ENCODE peak calls at places on chromosomes 13 and 19, in ten cellular contexts. U, D, T, H, Z, F, G, N, V and O are unnamed samples.

GRCh38 chr13:50126378-50127016 is 111.3 kb downstream of the KCNRG start:
- DNase-seq in U (no peak), Z (peak), T (peak), D (no peak), F (peak), V (peak), N (no peak), H (no peak), G (no peak), O (no peak)

GRCh38 chr13:97125810-97126738 is 96.1 kb upstream of the MBNL2 start:
- DNase-seq in U (no peak), V (no peak), D (no peak), G (no peak), T (peak), H (no peak), N (peak), F (no peak), Z (no peak), O (no peak)

GRCh38 chr13:33798023-33798422 is 19.9 kb upstream of the RFC3 start:
- DNase-seq in F (no peak), G (no peak), U (no peak), H (no peak), Z (no peak), N (no peak), T (no peak), V (no peak), D (no peak), O (no peak)

GRCh38 chr13:49248433-49249002 is 793 bp downstream of the CDADC1 start:
- DNase-seq in V (peak), Z (no peak), T (no peak), D (no peak), G (no peak), N (no peak), H (no peak), F (no peak), U (peak), O (no peak)

GRCh38 chr13:35838356-35838755 is 292.8 kb downstream of the DCLK1 start:
- DNase-seq in U (no peak), Z (no peak), D (no peak), V (peak), F (no peak), N (no peak), T (no peak), H (no peak), G (peak), O (no peak)

GRCh38 chr19:31096930-31097329 is 252.3 kb downstream of the TSHZ3 start:
- DNase-seq in D (no peak), G (no peak), V (no peak), N (no peak), U (no peak), F (no peak), T (no peak), Z (peak), H (no peak), O (no peak)

GRCh38 chr19:7924651-7925170 is 1.2 kb downstream of the CTXN1 start:
- DNase-seq in V (no peak), H (no peak), N (no peak), T (peak), G (no peak), F (peak), Z (no peak), D (no peak), U (no peak), O (no peak)

GRCh38 chr13:33615436-33615835 is 202.5 kb upstream of the RFC3 start:
- DNase-seq in F (no peak), U (no peak), H (no peak), Z (no peak), N (no peak), D (no peak), V (no peak), T (no peak), G (no peak), O (no peak)

GRCh38 chr19:29389495-29389894 is 136.3 kb upstream of the VSTM2B start:
- DNase-seq in T (no peak), H (no peak), D (no peak), F (no peak), G (no peak), Z (no peak), N (no peak), U (no peak), V (no peak), O (no peak)

GRCh38 chr13:46598140-46598819 is 45.3 kb downstream of the LRCH1 start:
- DNase-seq in G (no peak), Z (no peak), F (no peak), H (no peak), N (no peak), D (no peak), U (no peak), V (no peak), T (no peak), O (no peak)

GRCh38 chr19:45917421-45918091 is 3.0 kb upstream of the NANOS2 start:
- DNase-seq in V (no peak), H (no peak), Z (no peak), D (no peak), T (no peak), F (no peak), G (no peak), U (no peak), N (no peak), O (no peak)

DNA sequence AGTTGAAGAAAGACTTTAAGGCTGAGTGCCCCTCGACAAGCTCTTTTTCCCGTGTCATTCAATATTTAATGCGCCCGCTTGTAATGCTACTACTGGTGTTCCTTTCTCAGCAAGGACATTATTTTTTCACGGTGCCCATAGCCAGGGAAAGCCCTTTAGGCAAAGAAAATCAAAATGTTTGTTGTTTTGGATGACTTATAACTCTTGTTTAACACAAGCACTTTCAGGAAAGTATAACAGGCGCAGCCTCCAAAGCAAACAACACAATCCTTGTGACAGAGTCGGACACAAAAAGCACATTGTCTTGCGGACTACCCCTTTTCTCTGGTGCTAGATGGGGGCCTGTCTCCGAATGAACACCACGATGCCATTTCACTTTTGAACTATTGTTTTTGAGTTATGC is 12.4 kb downstream of the ZIC5 start:
- DNase-seq in T (no peak), F (peak), D (peak), G (no peak), Z (no peak), H (no peak), V (no peak), U (no peak), N (no peak), O (no peak)
- TF ChIP-seq POLR2AphosphoS5 in T (no peak), F (no peak), D (no peak), G (no peak), Z (no peak), H (no peak), V (no peak), U (no peak), N (no peak), O (no peak)

GRCh38 chr19:55344444-55344843 is 4.8 kb downstream of the KMT5C start:
- DNase-seq in Z (no peak), T (no peak), F (no peak), V (no peak), G (no peak), D (no peak), N (no peak), H (no peak), U (no peak), O (no peak)
- TF ChIP-seq CTCF in Z (no peak), T (no peak), F (peak), V (no peak), G (no peak), D (no peak), N (no peak), H (no peak), U (no peak), O (no peak)

DNA sequence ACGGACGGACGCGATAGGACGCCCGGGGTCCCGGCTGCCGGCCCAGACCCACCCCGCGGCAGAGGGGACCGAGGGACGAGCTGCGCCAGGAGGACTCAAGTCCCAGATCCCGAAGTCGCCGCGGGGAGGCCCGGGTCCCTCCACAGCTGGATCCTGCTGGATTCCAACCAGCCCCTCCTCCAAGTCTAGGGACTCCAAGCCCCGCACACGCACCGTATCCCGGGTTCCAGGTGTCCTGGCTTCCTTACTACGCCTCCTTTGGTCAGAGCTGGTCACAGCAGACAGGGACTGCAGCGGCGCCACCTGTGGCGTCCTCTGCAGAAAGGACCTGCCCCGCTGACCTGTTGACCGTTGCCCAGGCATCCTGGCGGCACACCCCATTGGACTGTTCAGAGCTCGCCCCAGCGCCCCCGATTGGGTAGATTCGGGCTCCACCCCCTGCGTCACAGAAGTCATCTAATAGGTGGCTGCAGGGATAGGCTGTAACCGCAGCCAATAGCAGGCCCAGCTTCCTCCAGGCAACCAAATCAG is 29.0 kb upstream of the ZNF709 start:
- DNase-seq in D (no peak), V (no peak), H (no peak), N (no peak), G (no peak), U (no peak), T (peak), Z (no peak), F (peak), O (no peak)
- TF ChIP-seq POLR2AphosphoS5 in D (no peak), V (no peak), H (no peak), N (no peak), G (no peak), U (no peak), T (no peak), Z (no peak), F (no peak), O (no peak)

DNA sequence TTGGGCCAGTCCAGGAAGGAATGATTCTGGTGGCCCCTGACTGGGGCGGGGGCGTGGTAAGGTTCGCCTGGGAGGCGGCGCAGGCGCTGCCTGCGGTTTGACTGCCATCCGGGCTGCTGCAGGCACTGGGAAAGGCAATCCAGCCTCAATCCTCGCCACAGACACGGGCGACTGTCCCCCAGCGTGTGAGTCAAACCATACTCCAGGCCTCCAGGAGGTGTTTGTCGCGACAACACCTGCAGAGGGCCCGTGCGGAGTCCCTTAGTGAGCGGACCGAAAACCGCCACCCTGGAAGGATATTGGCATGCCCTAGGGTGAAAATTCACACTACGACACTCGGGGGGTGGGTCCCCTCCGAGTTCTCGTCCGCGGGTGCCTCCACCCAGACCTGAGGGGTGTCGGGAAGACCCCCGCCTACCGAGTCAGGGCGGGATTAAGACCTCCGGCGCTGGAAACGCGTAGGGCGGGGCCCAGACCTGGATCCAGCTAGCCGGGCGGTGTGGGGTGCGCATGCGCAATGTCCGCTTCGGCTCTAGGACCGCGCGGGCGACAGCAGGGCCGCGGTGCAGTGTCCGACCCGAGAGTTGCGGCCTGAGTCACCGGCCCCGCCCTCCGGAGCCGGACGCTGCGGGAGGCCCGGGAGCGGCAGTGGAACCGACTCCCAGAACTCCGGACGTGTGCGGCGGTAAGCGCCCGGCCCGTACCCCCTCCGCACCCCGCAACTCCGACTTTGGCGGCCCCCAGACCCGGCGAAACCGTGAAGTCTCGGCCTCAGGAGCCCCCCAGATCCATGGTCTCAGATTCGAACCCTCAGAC is at the start of gene CAPNS1:
- DNase-seq in H (peak), G (peak), N (peak), Z (peak), D (peak), U (peak), V (peak), T (peak), F (peak), O (peak)
- TF ChIP-seq CTCF in H (no peak), G (peak), N (peak), Z (no peak), D (no peak), U (peak), V (no peak), T (no peak), F (no peak), O (no peak)

DNA sequence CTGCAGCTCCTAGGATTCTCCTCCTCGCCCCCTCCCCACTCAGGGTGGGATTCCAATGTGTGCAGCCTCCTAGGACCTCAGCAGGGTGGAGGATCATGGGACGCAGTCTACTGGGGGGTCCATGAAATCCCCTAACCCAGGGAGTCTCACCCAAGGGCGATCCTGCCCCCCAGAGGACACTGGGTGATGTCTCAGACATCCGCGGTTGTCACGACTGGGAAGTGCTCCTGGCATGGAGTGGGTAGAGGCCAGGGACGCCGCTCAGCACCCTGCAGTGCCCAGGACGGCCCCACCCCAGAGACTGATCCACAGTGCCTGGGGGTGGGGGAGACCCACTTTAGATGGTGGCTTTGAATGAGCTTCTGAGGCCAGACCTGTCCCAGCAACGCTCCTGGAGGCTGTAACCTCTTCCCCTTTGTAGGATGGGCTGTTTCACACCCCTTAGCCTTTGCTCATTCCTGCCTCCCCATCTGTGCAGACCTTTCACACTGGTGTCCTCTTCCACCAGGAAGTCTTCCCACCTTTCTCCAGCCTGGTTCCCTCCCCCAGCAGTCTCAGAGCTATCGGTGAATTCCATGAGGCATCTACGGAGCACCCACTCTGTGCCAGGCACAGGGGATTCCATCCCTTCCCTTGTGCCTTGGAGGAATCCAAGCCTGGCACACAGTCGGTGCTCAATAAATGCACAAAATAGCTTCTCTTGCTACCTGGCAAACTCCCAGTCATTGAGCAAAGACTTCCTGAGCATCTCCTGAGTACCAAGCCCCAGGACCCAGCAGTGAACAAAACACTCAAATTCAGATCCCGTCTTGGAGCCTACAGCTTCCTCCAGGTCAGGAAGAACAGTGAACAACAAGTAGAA is 10.5 kb downstream of the SMIM24 start:
- DNase-seq in Z (no peak), G (no peak), H (no peak), U (no peak), T (no peak), N (no peak), D (no peak), F (no peak), V (no peak), O (no peak)
- TF ChIP-seq POLR2AphosphoS5 in Z (peak), G (peak), H (no peak), U (peak), T (no peak), N (no peak), D (no peak), F (no peak), V (no peak), O (no peak)